ENCODE peak calls at places on chromosomes 7 and 10, in ten cellular contexts. One of them, this sample, is unnamed.

GRCh38 chr7:29457565-29457971 is 106.1 kb upstream of the PRR15 start:
- DNase-seq in activated effector memory CD4-positive, alpha-beta T cell treated with anti-CD3 and anti-CD28 coated beads, Interleukin-2, amount 50 U/mL, for 16 hours: no peak
- DNase-seq in head of caudate nucleus: no peak
- DNase-seq in aorta: no peak
- DNase-seq in HEK293T: no peak
- DNase-seq in GM12864: no peak
- DNase-seq in AG09319: peak; percentile 37
- DNase-seq in HTR-8/SVneo: no peak
- DNase-seq in NCI-H460: no peak
- DNase-seq in NCI-H2081: peak; percentile 43
- DNase-seq in this sample: peak; percentile 36

GRCh38 chr7:70481717-70482116 is 650.2 kb upstream of the GALNT17 start:
- DNase-seq in activated effector memory CD4-positive, alpha-beta T cell treated with anti-CD3 and anti-CD28 coated beads, Interleukin-2, amount 50 U/mL, for 16 hours: no peak
- DNase-seq in head of caudate nucleus: no peak
- DNase-seq in aorta: no peak
- DNase-seq in HEK293T: peak; percentile 27
- DNase-seq in GM12864: no peak
- DNase-seq in AG09319: no peak
- DNase-seq in HTR-8/SVneo: no peak
- DNase-seq in NCI-H460: no peak
- DNase-seq in NCI-H2081: no peak
- DNase-seq in this sample: no peak

GRCh38 chr7:13099197-13099795 is 411.9 kb downstream of the ARL4A start:
- DNase-seq in activated effector memory CD4-positive, alpha-beta T cell treated with anti-CD3 and anti-CD28 coated beads, Interleukin-2, amount 50 U/mL, for 16 hours: no peak
- DNase-seq in head of caudate nucleus: no peak
- DNase-seq in aorta: no peak
- DNase-seq in HEK293T: peak; percentile 8
- DNase-seq in GM12864: no peak
- DNase-seq in AG09319: no peak
- DNase-seq in HTR-8/SVneo: no peak
- DNase-seq in NCI-H460: peak; percentile 77
- DNase-seq in NCI-H2081: no peak
- DNase-seq in this sample: peak; percentile 21

GRCh38 chr10:44968101-44968886 is 8.7 kb downstream of the RASSF4 start:
- DNase-seq in activated effector memory CD4-positive, alpha-beta T cell treated with anti-CD3 and anti-CD28 coated beads, Interleukin-2, amount 50 U/mL, for 16 hours: no peak
- DNase-seq in head of caudate nucleus: no peak
- DNase-seq in aorta: peak; percentile 86
- DNase-seq in HEK293T: no peak
- DNase-seq in GM12864: no peak
- DNase-seq in AG09319: no peak
- DNase-seq in HTR-8/SVneo: no peak
- DNase-seq in NCI-H460: no peak
- DNase-seq in NCI-H2081: no peak
- DNase-seq in this sample: no peak

GRCh38 chr10:11898372-11899066 is 75.4 kb downstream of the PROSER2 start:
- DNase-seq in activated effector memory CD4-positive, alpha-beta T cell treated with anti-CD3 and anti-CD28 coated beads, Interleukin-2, amount 50 U/mL, for 16 hours: no peak
- DNase-seq in head of caudate nucleus: no peak
- DNase-seq in aorta: no peak
- DNase-seq in HEK293T: no peak
- DNase-seq in GM12864: no peak
- DNase-seq in AG09319: no peak
- DNase-seq in HTR-8/SVneo: no peak
- DNase-seq in NCI-H460: no peak
- DNase-seq in NCI-H2081: peak; percentile 31
- DNase-seq in this sample: no peak

GRCh38 chr7:151695856-151696555 is 176.3 kb upstream of the RHEB start:
- DNase-seq in activated effector memory CD4-positive, alpha-beta T cell treated with anti-CD3 and anti-CD28 coated beads, Interleukin-2, amount 50 U/mL, for 16 hours: no peak
- DNase-seq in head of caudate nucleus: peak; percentile 61
- DNase-seq in aorta: peak; percentile 41
- DNase-seq in HEK293T: no peak
- DNase-seq in GM12864: no peak
- DNase-seq in AG09319: no peak
- DNase-seq in HTR-8/SVneo: no peak
- DNase-seq in NCI-H460: no peak
- DNase-seq in NCI-H2081: peak; percentile 87
- DNase-seq in this sample: no peak

GRCh38 chr7:107446531-107446930 is 23.3 kb upstream of the GPR22 start:
- DNase-seq in activated effector memory CD4-positive, alpha-beta T cell treated with anti-CD3 and anti-CD28 coated beads, Interleukin-2, amount 50 U/mL, for 16 hours: no peak
- DNase-seq in head of caudate nucleus: no peak
- DNase-seq in aorta: no peak
- DNase-seq in HEK293T: no peak
- DNase-seq in GM12864: no peak
- DNase-seq in AG09319: no peak
- DNase-seq in HTR-8/SVneo: no peak
- DNase-seq in NCI-H460: no peak
- DNase-seq in NCI-H2081: no peak
- DNase-seq in this sample: peak; percentile 53

GRCh38 chr7:69342154-69342884 is 256.0 kb upstream of the AUTS2 start:
- DNase-seq in activated effector memory CD4-positive, alpha-beta T cell treated with anti-CD3 and anti-CD28 coated beads, Interleukin-2, amount 50 U/mL, for 16 hours: no peak
- DNase-seq in head of caudate nucleus: no peak
- DNase-seq in aorta: no peak
- DNase-seq in HEK293T: no peak
- DNase-seq in GM12864: no peak
- DNase-seq in AG09319: no peak
- DNase-seq in HTR-8/SVneo: no peak
- DNase-seq in NCI-H460: no peak
- DNase-seq in NCI-H2081: no peak
- DNase-seq in this sample: peak; percentile 70

GRCh38 chr10:73879296-73880173 is 5.2 kb upstream of the CAMK2G start:
- DNase-seq in activated effector memory CD4-positive, alpha-beta T cell treated with anti-CD3 and anti-CD28 coated beads, Interleukin-2, amount 50 U/mL, for 16 hours: peak; percentile 96
- DNase-seq in head of caudate nucleus: peak; percentile 75
- DNase-seq in aorta: peak; percentile 93
- DNase-seq in HEK293T: peak; percentile 78
- DNase-seq in GM12864: peak; percentile 60
- DNase-seq in AG09319: no peak
- DNase-seq in HTR-8/SVneo: peak; percentile 73
- DNase-seq in NCI-H460: peak; percentile 85
- DNase-seq in NCI-H2081: peak; percentile 20
- DNase-seq in this sample: peak; percentile 46

GRCh38 chr10:86667421-86668181 is 710 bp upstream of the LDB3 start:
- DNase-seq in activated effector memory CD4-positive, alpha-beta T cell treated with anti-CD3 and anti-CD28 coated beads, Interleukin-2, amount 50 U/mL, for 16 hours: no peak
- DNase-seq in head of caudate nucleus: no peak
- DNase-seq in aorta: peak; percentile 67
- DNase-seq in HEK293T: no peak
- DNase-seq in GM12864: no peak
- DNase-seq in AG09319: no peak
- DNase-seq in HTR-8/SVneo: no peak
- DNase-seq in NCI-H460: no peak
- DNase-seq in NCI-H2081: no peak
- DNase-seq in this sample: no peak

GRCh38 chr7:67618569-67619543 is 622.2 kb downstream of the TYW1 start:
- DNase-seq in activated effector memory CD4-positive, alpha-beta T cell treated with anti-CD3 and anti-CD28 coated beads, Interleukin-2, amount 50 U/mL, for 16 hours: no peak
- DNase-seq in head of caudate nucleus: no peak
- DNase-seq in aorta: no peak
- DNase-seq in HEK293T: peak; percentile 25
- DNase-seq in GM12864: no peak
- DNase-seq in AG09319: no peak
- DNase-seq in HTR-8/SVneo: no peak
- DNase-seq in NCI-H460: no peak
- DNase-seq in NCI-H2081: peak; percentile 84
- DNase-seq in this sample: no peak